ENCODE peak calls at places on chromosomes 12 and 14, in four cellular contexts. One of them, this sample, is unnamed.

GRCh38 chr12:47837190-47838171 is 17.8 kb upstream of the HDAC7 start:
- DNase-seq in coronary artery: peak
- DNase-seq in H9: peak
- DNase-seq in pancreas: peak
- DNase-seq in this sample: peak

GRCh38 chr12:75943730-75944096 is 87.9 kb downstream of the PHLDA1 start:
- DNase-seq in coronary artery: no peak
- DNase-seq in H9: no peak
- DNase-seq in pancreas: no peak
- DNase-seq in this sample: no peak

GRCh38 chr12:76457818-76458217 is 101.8 kb downstream of the OSBPL8 start:
- DNase-seq in H9: no peak
- DNase-seq in coronary artery: no peak
- DNase-seq in pancreas: no peak
- DNase-seq in this sample: no peak

GRCh38 chr12:4293942-4294505 is 20.5 kb downstream of the CCND2 start:
- DNase-seq in H9: no peak
- DNase-seq in pancreas: no peak
- DNase-seq in coronary artery: no peak
- DNase-seq in this sample: no peak

GRCh38 chr12:11823593-11823992 is 174.1 kb downstream of the ETV6 start:
- DNase-seq in pancreas: no peak
- DNase-seq in H9: no peak
- DNase-seq in coronary artery: no peak
- DNase-seq in this sample: no peak

GRCh38 chr14:69755784-69756183 is 11.2 kb upstream of the SRSF5 start:
- DNase-seq in coronary artery: no peak
- DNase-seq in H9: no peak
- DNase-seq in pancreas: no peak
- DNase-seq in this sample: no peak

GRCh38 chr12:25347716-25348261 is 97.1 kb upstream of the KRAS start:
- DNase-seq in pancreas: no peak
- DNase-seq in H9: no peak
- DNase-seq in coronary artery: no peak
- DNase-seq in this sample: no peak

GRCh38 chr12:53709671-53710070 is 17.6 kb downstream of the CALCOCO1 start:
- DNase-seq in coronary artery: no peak
- DNase-seq in H9: no peak
- DNase-seq in pancreas: peak
- DNase-seq in this sample: no peak

GRCh38 chr14:87149583-87150354 is 843.2 kb downstream of the GALC start:
- DNase-seq in pancreas: no peak
- DNase-seq in coronary artery: no peak
- DNase-seq in H9: peak
- DNase-seq in this sample: no peak

GRCh38 chr14:23366163-23366921 is 1.4 kb upstream of the EFS start:
- DNase-seq in H9: peak
- DNase-seq in coronary artery: peak
- DNase-seq in pancreas: no peak
- DNase-seq in this sample: no peak

GRCh38 chr12:118377891-118378470 is 1.6 kb downstream of the SUDS3 start:
- DNase-seq in coronary artery: peak
- DNase-seq in H9: peak
- DNase-seq in pancreas: peak
- DNase-seq in this sample: peak

GRCh38 chr12:124677552-124678356 is 110.3 kb upstream of the NCOR2 start:
- DNase-seq in H9: no peak
- DNase-seq in coronary artery: no peak
- DNase-seq in pancreas: no peak
- DNase-seq in this sample: no peak

GRCh38 chr12:1552171-1552570 is 42.2 kb downstream of the FBXL14 start:
- DNase-seq in H9: no peak
- DNase-seq in pancreas: no peak
- DNase-seq in coronary artery: no peak
- DNase-seq in this sample: no peak

GRCh38 chr14:36069535-36069900 is 107.0 kb downstream of the PTCSC3 start:
- DNase-seq in coronary artery: no peak
- DNase-seq in H9: peak
- DNase-seq in pancreas: no peak
- DNase-seq in this sample: no peak

GRCh38 chr12:104121001-104121400 is 17.0 kb downstream of the NFYB start:
- DNase-seq in coronary artery: no peak
- DNase-seq in H9: no peak
- DNase-seq in pancreas: no peak
- DNase-seq in this sample: no peak

GRCh38 chr12:66678640-66679268 is at the start of gene GRIP1:
- DNase-seq in coronary artery: no peak
- DNase-seq in pancreas: no peak
- DNase-seq in H9: no peak
- DNase-seq in this sample: no peak

GRCh38 chr12:57435288-57435687 is 704 bp downstream of the INHBC start:
- DNase-seq in coronary artery: no peak
- DNase-seq in H9: no peak
- DNase-seq in pancreas: no peak
- DNase-seq in this sample: no peak

GRCh38 chr12:55899035-55899434 is 28.7 kb downstream of the PYM1 start:
- DNase-seq in coronary artery: no peak
- DNase-seq in pancreas: no peak
- DNase-seq in H9: no peak
- DNase-seq in this sample: no peak

GRCh38 chr12:27984275-27984674 is 11.7 kb upstream of the PTHLH start:
- DNase-seq in pancreas: no peak
- DNase-seq in H9: no peak
- DNase-seq in coronary artery: no peak
- DNase-seq in this sample: no peak

GRCh38 chr12:54000105-54000773 is at the start of gene HOXC9:
- DNase-seq in pancreas: no peak
- DNase-seq in H9: no peak
- DNase-seq in coronary artery: no peak
- DNase-seq in this sample: no peak

GRCh38 chr14:30906752-30907658 is 32.6 kb downstream of the COCH start:
- DNase-seq in H9: no peak
- DNase-seq in pancreas: no peak
- DNase-seq in coronary artery: no peak
- DNase-seq in this sample: no peak

GRCh38 chr14:76696791-76697190 is 64.5 kb upstream of the VASH1 start:
- DNase-seq in H9: no peak
- DNase-seq in coronary artery: no peak
- DNase-seq in pancreas: no peak
- DNase-seq in this sample: no peak

GRCh38 chr12:20798561-20798960 is 11.9 kb upstream of the SLCO1B3 start:
- DNase-seq in H9: no peak
- DNase-seq in coronary artery: no peak
- DNase-seq in pancreas: no peak
- DNase-seq in this sample: no peak

GRCh38 chr14:64708148-64709004 is 4.2 kb downstream of the PLEKHG3 start:
- DNase-seq in coronary artery: peak
- DNase-seq in H9: peak
- DNase-seq in pancreas: peak
- DNase-seq in this sample: no peak

GRCh38 chr12:43723134-43723533 is 35.5 kb downstream of the PUS7L start:
- DNase-seq in pancreas: no peak
- DNase-seq in coronary artery: no peak
- DNase-seq in H9: no peak
- DNase-seq in this sample: no peak

GRCh38 chr14:77000340-77001235 is 27.9 kb downstream of the IRF2BPL start:
- DNase-seq in H9: no peak
- DNase-seq in coronary artery: no peak
- DNase-seq in pancreas: no peak
- DNase-seq in this sample: no peak

GRCh38 chr12:34233618-34234017 is 211.3 kb downstream of the ALG10 start:
- DNase-seq in pancreas: no peak
- DNase-seq in coronary artery: peak
- DNase-seq in H9: no peak
- DNase-seq in this sample: no peak

GRCh38 chr12:111409403-111410228 is 3.9 kb downstream of the SH2B3 start:
- DNase-seq in H9: peak
- DNase-seq in pancreas: no peak
- DNase-seq in coronary artery: no peak
- DNase-seq in this sample: no peak
- H3K27ac ChIP-seq in H9: no peak
- H3K27ac ChIP-seq in pancreas: peak
- H3K27ac ChIP-seq in coronary artery: peak
- H3K27ac ChIP-seq in this sample: peak

GRCh38 chr12:8639936-8640335 is 22.7 kb downstream of the MFAP5 start:
- DNase-seq in coronary artery: no peak
- DNase-seq in H9: no peak
- DNase-seq in pancreas: no peak
- DNase-seq in this sample: no peak
- H3K27ac ChIP-seq in coronary artery: no peak
- H3K27ac ChIP-seq in H9: no peak
- H3K27ac ChIP-seq in pancreas: no peak
- H3K27ac ChIP-seq in this sample: no peak

GRCh38 chr14:59254911-59255545 is 66.6 kb downstream of the DAAM1 start:
- DNase-seq in pancreas: no peak
- DNase-seq in coronary artery: no peak
- DNase-seq in H9: no peak
- DNase-seq in this sample: no peak
- H3K27ac ChIP-seq in pancreas: peak
- H3K27ac ChIP-seq in coronary artery: peak
- H3K27ac ChIP-seq in H9: no peak
- H3K27ac ChIP-seq in this sample: no peak

GRCh38 chr12:59620326-59620725 is 24.5 kb downstream of the SLC16A7 start:
- DNase-seq in H9: no peak
- DNase-seq in pancreas: no peak
- DNase-seq in coronary artery: no peak
- DNase-seq in this sample: no peak
- H3K27ac ChIP-seq in H9: no peak
- H3K27ac ChIP-seq in pancreas: peak
- H3K27ac ChIP-seq in coronary artery: peak
- H3K27ac ChIP-seq in this sample: no peak

GRCh38 chr12:62654558-62655241 is 188.1 kb downstream of the MON2 start:
- DNase-seq in coronary artery: no peak
- DNase-seq in H9: peak
- DNase-seq in pancreas: no peak
- DNase-seq in this sample: no peak
- H3K27ac ChIP-seq in coronary artery: no peak
- H3K27ac ChIP-seq in H9: no peak
- H3K27ac ChIP-seq in pancreas: no peak
- H3K27ac ChIP-seq in this sample: no peak

This sample was measured in CD4-positive, alpha-beta T cell.